ENCODE peak calls at places on chromosomes 16 and 17, in ten cellular contexts. One of them, this sample, is unnamed.

GRCh38 chr17:28047806-28048205 is 5.3 kb downstream of the NLK start:
- DNase-seq in ovary: no peak
- DNase-seq in fibroblast of mammary gland: no peak
- DNase-seq in GM12892: no peak
- DNase-seq in CD4-positive, alpha-beta T cell: no peak
- DNase-seq in progenitor cell of endocrine pancreas: no peak
- DNase-seq in caudate nucleus: no peak
- DNase-seq in GM03348: no peak
- DNase-seq in D341Med: no peak
- DNase-seq in T1000: no peak
- DNase-seq in this sample: no peak

GRCh38 chr17:27218719-27219488 is 75.0 kb upstream of the WSB1 start:
- DNase-seq in caudate nucleus: no peak
- DNase-seq in GM12892: no peak
- DNase-seq in progenitor cell of endocrine pancreas: no peak
- DNase-seq in CD4-positive, alpha-beta T cell: no peak
- DNase-seq in D341Med: no peak
- DNase-seq in T1000: no peak
- DNase-seq in fibroblast of mammary gland: no peak
- DNase-seq in GM03348: no peak
- DNase-seq in ovary: no peak
- DNase-seq in this sample: no peak

GRCh38 chr16:71746442-71747046 is 22.0 kb upstream of the PHLPP2 start:
- DNase-seq in fibroblast of mammary gland: peak; percentile 62
- DNase-seq in T1000: no peak
- DNase-seq in progenitor cell of endocrine pancreas: no peak
- DNase-seq in CD4-positive, alpha-beta T cell: peak; percentile 19
- DNase-seq in caudate nucleus: no peak
- DNase-seq in GM03348: peak; percentile 60
- DNase-seq in GM12892: peak; percentile 19
- DNase-seq in ovary: no peak
- DNase-seq in D341Med: peak; percentile 48
- DNase-seq in this sample: peak; percentile 60

GRCh38 chr17:3828151-3828851 is 17.7 kb downstream of the NCBP3 start:
- DNase-seq in caudate nucleus: no peak
- DNase-seq in progenitor cell of endocrine pancreas: no peak
- DNase-seq in T1000: no peak
- DNase-seq in fibroblast of mammary gland: no peak
- DNase-seq in D341Med: no peak
- DNase-seq in GM03348: peak; percentile 14
- DNase-seq in CD4-positive, alpha-beta T cell: no peak
- DNase-seq in GM12892: no peak
- DNase-seq in ovary: no peak
- DNase-seq in this sample: peak; percentile 15

GRCh38 chr17:31582151-31582907 is 190.9 kb downstream of the RAB11FIP4 start:
- DNase-seq in D341Med: peak; percentile 32
- DNase-seq in GM12892: no peak
- DNase-seq in fibroblast of mammary gland: no peak
- DNase-seq in progenitor cell of endocrine pancreas: no peak
- DNase-seq in T1000: peak; percentile 15
- DNase-seq in GM03348: peak; percentile 59
- DNase-seq in CD4-positive, alpha-beta T cell: no peak
- DNase-seq in caudate nucleus: no peak
- DNase-seq in ovary: no peak
- DNase-seq in this sample: peak; percentile 60

GRCh38 chr17:27282054-27282501 is 11.8 kb upstream of the WSB1 start:
- DNase-seq in fibroblast of mammary gland: peak; percentile 87
- DNase-seq in T1000: no peak
- DNase-seq in GM03348: peak; percentile 61
- DNase-seq in progenitor cell of endocrine pancreas: no peak
- DNase-seq in GM12892: no peak
- DNase-seq in D341Med: peak; percentile 45
- DNase-seq in CD4-positive, alpha-beta T cell: no peak
- DNase-seq in caudate nucleus: no peak
- DNase-seq in ovary: no peak
- DNase-seq in this sample: peak; percentile 99

GRCh38 chr16:27365142-27366089 is 36.6 kb upstream of the IL21R start:
- DNase-seq in CD4-positive, alpha-beta T cell: no peak
- DNase-seq in GM12892: no peak
- DNase-seq in caudate nucleus: no peak
- DNase-seq in fibroblast of mammary gland: peak; percentile 67
- DNase-seq in ovary: no peak
- DNase-seq in progenitor cell of endocrine pancreas: no peak
- DNase-seq in T1000: no peak
- DNase-seq in D341Med: no peak
- DNase-seq in GM03348: no peak
- DNase-seq in this sample: peak; percentile 28

GRCh38 chr17:36742267-36743000 is 141.1 kb downstream of the MRM1 start:
- DNase-seq in progenitor cell of endocrine pancreas: no peak
- DNase-seq in T1000: no peak
- DNase-seq in GM03348: no peak
- DNase-seq in fibroblast of mammary gland: no peak
- DNase-seq in ovary: no peak
- DNase-seq in caudate nucleus: no peak
- DNase-seq in CD4-positive, alpha-beta T cell: no peak
- DNase-seq in D341Med: no peak
- DNase-seq in GM12892: no peak
- DNase-seq in this sample: no peak

GRCh38 chr17:79075433-79075805 is 795 bp downstream of the ENGASE start:
- DNase-seq in GM03348: peak; percentile 50
- DNase-seq in progenitor cell of endocrine pancreas: no peak
- DNase-seq in caudate nucleus: no peak
- DNase-seq in ovary: no peak
- DNase-seq in CD4-positive, alpha-beta T cell: peak; percentile 19
- DNase-seq in fibroblast of mammary gland: no peak
- DNase-seq in GM12892: no peak
- DNase-seq in D341Med: no peak
- DNase-seq in T1000: no peak
- DNase-seq in this sample: peak; percentile 5

GRCh38 chr16:68350951-68351350 is 40.1 kb downstream of the PRMT7 start:
- DNase-seq in fibroblast of mammary gland: no peak
- DNase-seq in GM03348: no peak
- DNase-seq in GM12892: no peak
- DNase-seq in D341Med: no peak
- DNase-seq in CD4-positive, alpha-beta T cell: no peak
- DNase-seq in progenitor cell of endocrine pancreas: no peak
- DNase-seq in ovary: no peak
- DNase-seq in caudate nucleus: no peak
- DNase-seq in T1000: no peak
- DNase-seq in this sample: no peak

GRCh38 chr17:75704963-75705875 is 16.0 kb upstream of the ITGB4 start:
- DNase-seq in T1000: no peak
- DNase-seq in CD4-positive, alpha-beta T cell: no peak
- DNase-seq in fibroblast of mammary gland: no peak
- DNase-seq in caudate nucleus: no peak
- DNase-seq in ovary: no peak
- DNase-seq in GM12892: no peak
- DNase-seq in progenitor cell of endocrine pancreas: no peak
- DNase-seq in D341Med: no peak
- DNase-seq in GM03348: no peak
- DNase-seq in this sample: no peak

GRCh38 chr16:67000384-67001158 is 12.2 kb downstream of the CES4A start:
- DNase-seq in GM03348: peak; percentile 89
- DNase-seq in T1000: no peak
- DNase-seq in progenitor cell of endocrine pancreas: peak; percentile 34
- DNase-seq in CD4-positive, alpha-beta T cell: peak; percentile 46
- DNase-seq in GM12892: peak; percentile 63
- DNase-seq in D341Med: peak; percentile 90
- DNase-seq in fibroblast of mammary gland: no peak
- DNase-seq in caudate nucleus: peak; percentile 57
- DNase-seq in ovary: peak; percentile 68
- DNase-seq in this sample: no peak

GRCh38 chr16:55091213-55091870 is 160.7 kb downstream of the IRX5 start:
- DNase-seq in GM12892: no peak
- DNase-seq in D341Med: no peak
- DNase-seq in caudate nucleus: no peak
- DNase-seq in T1000: no peak
- DNase-seq in ovary: no peak
- DNase-seq in progenitor cell of endocrine pancreas: no peak
- DNase-seq in GM03348: no peak
- DNase-seq in fibroblast of mammary gland: no peak
- DNase-seq in CD4-positive, alpha-beta T cell: no peak
- DNase-seq in this sample: no peak

GRCh38 chr16:82023206-82023605 is 11.8 kb upstream of the HSD17B2 start:
- DNase-seq in GM03348: no peak
- DNase-seq in caudate nucleus: no peak
- DNase-seq in progenitor cell of endocrine pancreas: no peak
- DNase-seq in T1000: no peak
- DNase-seq in fibroblast of mammary gland: no peak
- DNase-seq in CD4-positive, alpha-beta T cell: no peak
- DNase-seq in GM12892: no peak
- DNase-seq in D341Med: no peak
- DNase-seq in ovary: no peak
- DNase-seq in this sample: no peak

GRCh38 chr16:73206306-73206705 is 158.4 kb upstream of the ZFHX3 start:
- DNase-seq in progenitor cell of endocrine pancreas: no peak
- DNase-seq in ovary: no peak
- DNase-seq in GM03348: no peak
- DNase-seq in fibroblast of mammary gland: no peak
- DNase-seq in D341Med: no peak
- DNase-seq in caudate nucleus: no peak
- DNase-seq in CD4-positive, alpha-beta T cell: no peak
- DNase-seq in T1000: no peak
- DNase-seq in GM12892: no peak
- DNase-seq in this sample: peak; percentile 59

GRCh38 chr16:85567101-85567866 is 45.8 kb upstream of the GSE1 start:
- DNase-seq in T1000: no peak
- DNase-seq in CD4-positive, alpha-beta T cell: no peak
- DNase-seq in GM03348: no peak
- DNase-seq in progenitor cell of endocrine pancreas: no peak
- DNase-seq in fibroblast of mammary gland: no peak
- DNase-seq in GM12892: no peak
- DNase-seq in D341Med: no peak
- DNase-seq in caudate nucleus: no peak
- DNase-seq in ovary: no peak
- DNase-seq in this sample: no peak

GRCh38 chr16:49708491-49708890 is 147.4 kb downstream of the ZNF423 start:
- DNase-seq in D341Med: no peak
- DNase-seq in CD4-positive, alpha-beta T cell: no peak
- DNase-seq in progenitor cell of endocrine pancreas: no peak
- DNase-seq in GM03348: no peak
- DNase-seq in caudate nucleus: no peak
- DNase-seq in GM12892: no peak
- DNase-seq in ovary: no peak
- DNase-seq in T1000: no peak
- DNase-seq in fibroblast of mammary gland: no peak
- DNase-seq in this sample: no peak

GRCh38 chr17:47707884-47708283 is 13.9 kb downstream of the TBKBP1 start:
- DNase-seq in GM12892: no peak
- DNase-seq in GM03348: no peak
- DNase-seq in caudate nucleus: no peak
- DNase-seq in fibroblast of mammary gland: no peak
- DNase-seq in D341Med: no peak
- DNase-seq in ovary: no peak
- DNase-seq in progenitor cell of endocrine pancreas: no peak
- DNase-seq in T1000: no peak
- DNase-seq in CD4-positive, alpha-beta T cell: no peak
- DNase-seq in this sample: no peak

GRCh38 chr16:67667817-67668494 is 1.3 kb downstream of the C16orf86 start:
- DNase-seq in progenitor cell of endocrine pancreas: peak; percentile 77
- DNase-seq in D341Med: peak; percentile 91
- DNase-seq in caudate nucleus: peak; percentile 66
- DNase-seq in ovary: peak; percentile 75
- DNase-seq in CD4-positive, alpha-beta T cell: peak; percentile 83
- DNase-seq in T1000: peak; percentile 63
- DNase-seq in fibroblast of mammary gland: peak; percentile 92
- DNase-seq in GM03348: peak; percentile 95
- DNase-seq in GM12892: peak; percentile 94
- DNase-seq in this sample: peak; percentile 91

GRCh38 chr16:64751906-64752305 is 370.0 kb downstream of the CDH11 start:
- DNase-seq in GM03348: peak; percentile 84
- DNase-seq in D341Med: no peak
- DNase-seq in caudate nucleus: no peak
- DNase-seq in T1000: no peak
- DNase-seq in GM12892: no peak
- DNase-seq in progenitor cell of endocrine pancreas: no peak
- DNase-seq in fibroblast of mammary gland: peak; percentile 45
- DNase-seq in ovary: no peak
- DNase-seq in CD4-positive, alpha-beta T cell: no peak
- DNase-seq in this sample: peak; percentile 25

GRCh38 chr16:3858809-3859208 is 21.7 kb downstream of the CREBBP start:
- DNase-seq in CD4-positive, alpha-beta T cell: no peak
- DNase-seq in ovary: no peak
- DNase-seq in progenitor cell of endocrine pancreas: no peak
- DNase-seq in GM12892: no peak
- DNase-seq in T1000: no peak
- DNase-seq in caudate nucleus: no peak
- DNase-seq in D341Med: no peak
- DNase-seq in fibroblast of mammary gland: no peak
- DNase-seq in GM03348: no peak
- DNase-seq in this sample: no peak

GRCh38 chr17:8118769-8119574 is 658 bp upstream of the ALOXE3 start:
- DNase-seq in T1000: peak; percentile 87
- DNase-seq in D341Med: peak; percentile 83
- DNase-seq in progenitor cell of endocrine pancreas: peak; percentile 85
- DNase-seq in GM03348: peak; percentile 92
- DNase-seq in GM12892: peak; percentile 81
- DNase-seq in caudate nucleus: peak; percentile 82
- DNase-seq in fibroblast of mammary gland: peak; percentile 77
- DNase-seq in ovary: peak; percentile 84
- DNase-seq in CD4-positive, alpha-beta T cell: peak; percentile 80
- DNase-seq in this sample: peak; percentile 90

GRCh38 chr17:73031472-73031871 is 61.0 kb downstream of the SLC39A11 start:
- DNase-seq in fibroblast of mammary gland: no peak
- DNase-seq in T1000: no peak
- DNase-seq in CD4-positive, alpha-beta T cell: no peak
- DNase-seq in progenitor cell of endocrine pancreas: no peak
- DNase-seq in D341Med: no peak
- DNase-seq in GM03348: no peak
- DNase-seq in caudate nucleus: no peak
- DNase-seq in ovary: no peak
- DNase-seq in GM12892: no peak
- DNase-seq in this sample: no peak

GRCh38 chr17:7945651-7946050 is 13.6 kb downstream of the CNTROB start:
- DNase-seq in D341Med: no peak
- DNase-seq in CD4-positive, alpha-beta T cell: no peak
- DNase-seq in ovary: no peak
- DNase-seq in fibroblast of mammary gland: no peak
- DNase-seq in T1000: no peak
- DNase-seq in GM12892: no peak
- DNase-seq in GM03348: no peak
- DNase-seq in caudate nucleus: no peak
- DNase-seq in progenitor cell of endocrine pancreas: no peak
- DNase-seq in this sample: no peak

GRCh38 chr17:74522381-74523090 is 8.7 kb downstream of the CD300LB start:
- DNase-seq in progenitor cell of endocrine pancreas: no peak
- DNase-seq in fibroblast of mammary gland: no peak
- DNase-seq in D341Med: peak; percentile 26
- DNase-seq in T1000: no peak
- DNase-seq in CD4-positive, alpha-beta T cell: no peak
- DNase-seq in ovary: no peak
- DNase-seq in caudate nucleus: no peak
- DNase-seq in GM12892: no peak
- DNase-seq in GM03348: peak; percentile 5
- DNase-seq in this sample: no peak

GRCh38 chr17:1090454-1091189 is 89.2 kb downstream of the ABR start:
- DNase-seq in GM03348: no peak
- DNase-seq in fibroblast of mammary gland: no peak
- DNase-seq in GM12892: no peak
- DNase-seq in CD4-positive, alpha-beta T cell: no peak
- DNase-seq in ovary: no peak
- DNase-seq in D341Med: no peak
- DNase-seq in T1000: no peak
- DNase-seq in caudate nucleus: no peak
- DNase-seq in progenitor cell of endocrine pancreas: no peak
- DNase-seq in this sample: no peak

GRCh38 chr17:28346746-28347246 is 10.5 kb downstream of the POLDIP2 start:
- DNase-seq in T1000: no peak
- DNase-seq in GM12892: no peak
- DNase-seq in GM03348: no peak
- DNase-seq in ovary: peak; percentile 57
- DNase-seq in caudate nucleus: no peak
- DNase-seq in progenitor cell of endocrine pancreas: no peak
- DNase-seq in fibroblast of mammary gland: no peak
- DNase-seq in D341Med: peak; percentile 57
- DNase-seq in CD4-positive, alpha-beta T cell: no peak
- DNase-seq in this sample: no peak

GRCh38 chr16:54283735-54284318 is 2.8 kb downstream of the IRX3 start:
- DNase-seq in fibroblast of mammary gland: no peak
- DNase-seq in GM03348: no peak
- DNase-seq in ovary: no peak
- DNase-seq in D341Med: peak; percentile 36
- DNase-seq in caudate nucleus: no peak
- DNase-seq in CD4-positive, alpha-beta T cell: no peak
- DNase-seq in progenitor cell of endocrine pancreas: no peak
- DNase-seq in T1000: no peak
- DNase-seq in GM12892: no peak
- DNase-seq in this sample: peak; percentile 38

This sample was measured in fibroblast of the aortic adventitia.